ENCODE peak calls at places on chromosomes 1 and 21, in six cellular contexts. S, V, P, A, K and O are unnamed samples.

GRCh38 chr21:40631201-40631600 is 215.8 kb downstream of the DSCAM start:
- DNase-seq in S (no peak), V (no peak), P (no peak), A (no peak), K (no peak), O (no peak)

GRCh38 chr1:154953611-154954038 is 2.3 kb downstream of the PBXIP1 start:
- DNase-seq in S (no peak), V (no peak), P (no peak), A (no peak), K (no peak), O (no peak)

GRCh38 chr1:201215531-201216357 is 25.1 kb downstream of the IGFN1 start:
- DNase-seq in S (no peak), V (no peak), P (no peak), A (no peak), K (no peak), O (no peak)

GRCh38 chr1:82923957-82924356 is 1075.0 kb downstream of the TTLL7 start:
- DNase-seq in S (no peak), V (no peak), P (no peak), A (no peak), K (no peak), O (no peak)

GRCh38 chr1:30662291-30662840 is 61.0 kb downstream of the MATN1 start:
- DNase-seq in S (no peak), V (no peak), P (no peak), A (no peak), K (no peak), O (no peak)

GRCh38 chr21:46594276-46594675 is 10.6 kb downstream of the S100B start:
- DNase-seq in S (no peak), V (no peak), P (no peak), A (no peak), K (no peak), O (no peak)

GRCh38 chr1:112882271-112882744 is 73.7 kb downstream of the SLC16A1 start:
- DNase-seq in S (no peak), V (no peak), P (no peak), A (no peak), K (peak; percentile 23), O (no peak)

GRCh38 chr1:5338466-5338865 is 653.8 kb downstream of the NPHP4 start:
- DNase-seq in S (no peak), V (no peak), P (no peak), A (no peak), K (no peak), O (no peak)

GRCh38 chr1:58779837-58780585 is 3.8 kb downstream of the JUN start:
- DNase-seq in S (peak; percentile 76), V (no peak), P (peak; percentile 47), A (no peak), K (no peak), O (peak; percentile 72)

GRCh38 chr1:184296466-184297243 is 90.2 kb upstream of the C1orf21 start:
- DNase-seq in S (peak; percentile 57), V (no peak), P (peak; percentile 78), A (no peak), K (no peak), O (peak; percentile 84)

GRCh38 chr1:181043025-181043880 is 9.5 kb downstream of the MR1 start:
- DNase-seq in S (no peak), V (no peak), P (peak; percentile 82), A (no peak), K (no peak), O (no peak)

GRCh38 chr1:103063911-103064310 is 44.4 kb downstream of the COL11A1 start:
- DNase-seq in S (no peak), V (no peak), P (no peak), A (no peak), K (no peak), O (no peak)

GRCh38 chr1:167529829-167530474 is 11.6 kb upstream of the CD247 start:
- DNase-seq in S (no peak), V (no peak), P (no peak), A (no peak), K (peak; percentile 30), O (no peak)

GRCh38 chr1:177181631-177182291 is 11.0 kb downstream of the BRINP2 start:
- DNase-seq in S (peak; percentile 38), V (peak; percentile 50), P (peak; percentile 48), A (peak; percentile 85), K (peak; percentile 88), O (peak; percentile 62)

GRCh38 chr1:151815716-151816327 is 10.6 kb upstream of the LINGO4 start:
- DNase-seq in S (no peak), V (no peak), P (no peak), A (no peak), K (no peak), O (no peak)

GRCh38 chr1:155324717-155325595 is 4.3 kb downstream of the RUSC1 start:
- DNase-seq in S (peak; percentile 47), V (no peak), P (peak; percentile 77), A (peak; percentile 79), K (peak; percentile 78), O (peak; percentile 65)

GRCh38 chr1:41977329-41977728 is 58.6 kb upstream of the HIVEP3 start:
- DNase-seq in S (no peak), V (no peak), P (no peak), A (no peak), K (no peak), O (no peak)

GRCh38 chr1:241706967-241707366 is 54.9 kb downstream of the WDR64 start:
- DNase-seq in S (no peak), V (peak; percentile 32), P (no peak), A (no peak), K (no peak), O (no peak)

GRCh38 chr1:176029155-176029554 is 177.9 kb downstream of the COP1 start:
- DNase-seq in S (no peak), V (no peak), P (no peak), A (no peak), K (no peak), O (no peak)

GRCh38 chr1:199931666-199932377 is 95.7 kb upstream of the NR5A2 start:
- DNase-seq in S (no peak), V (peak; percentile 52), P (peak; percentile 36), A (peak; percentile 36), K (no peak), O (no peak)

GRCh38 chr1:46179138-46180081 is 3.1 kb upstream of the P3R3URF start:
- DNase-seq in S (peak; percentile 85), V (peak; percentile 78), P (peak; percentile 87), A (peak; percentile 91), K (peak; percentile 92), O (peak; percentile 87)

GRCh38 chr21:38839683-38840286 is 34.1 kb downstream of the ETS2 start:
- DNase-seq in S (no peak), V (no peak), P (peak; percentile 43), A (no peak), K (no peak), O (no peak)

GRCh38 chr21:45403133-45403824 is 1.7 kb upstream of the COL18A1 start:
- DNase-seq in S (no peak), V (no peak), P (no peak), A (no peak), K (no peak), O (no peak)

GRCh38 chr1:4131734-4132133 is 231.7 kb upstream of the C1orf174 start:
- DNase-seq in S (no peak), V (no peak), P (no peak), A (no peak), K (no peak), O (no peak)

GRCh38 chr1:225735252-225736149 is 42.1 kb upstream of the SRP9 start:
- DNase-seq in S (peak; percentile 49), V (peak; percentile 64), P (peak; percentile 76), A (no peak), K (peak; percentile 53), O (peak; percentile 74)

GRCh38 chr1:200625381-200625824 is 4.9 kb upstream of the KIF14 start:
- DNase-seq in S (no peak), V (no peak), P (no peak), A (no peak), K (no peak), O (no peak)

GRCh38 chr1:224080082-224080774 is 33.7 kb upstream of the FBXO28 start:
- DNase-seq in S (peak; percentile 19), V (no peak), P (no peak), A (no peak), K (no peak), O (no peak)

GRCh38 chr1:36594041-36594440 is 111.3 kb upstream of the CSF3R start:
- DNase-seq in S (no peak), V (no peak), P (no peak), A (no peak), K (no peak), O (no peak)

GRCh38 chr1:84365225-84366221 is 32.8 kb upstream of the DNASE2B start:
- DNase-seq in S (no peak), V (peak; percentile 95), P (peak; percentile 25), A (peak; percentile 33), K (no peak), O (no peak)
- TF ChIP-seq POLR2AphosphoS5 in S (no peak), V (no peak), P (peak; percentile 39), A (no peak), K (peak; percentile 84), O (no peak)

DNA sequence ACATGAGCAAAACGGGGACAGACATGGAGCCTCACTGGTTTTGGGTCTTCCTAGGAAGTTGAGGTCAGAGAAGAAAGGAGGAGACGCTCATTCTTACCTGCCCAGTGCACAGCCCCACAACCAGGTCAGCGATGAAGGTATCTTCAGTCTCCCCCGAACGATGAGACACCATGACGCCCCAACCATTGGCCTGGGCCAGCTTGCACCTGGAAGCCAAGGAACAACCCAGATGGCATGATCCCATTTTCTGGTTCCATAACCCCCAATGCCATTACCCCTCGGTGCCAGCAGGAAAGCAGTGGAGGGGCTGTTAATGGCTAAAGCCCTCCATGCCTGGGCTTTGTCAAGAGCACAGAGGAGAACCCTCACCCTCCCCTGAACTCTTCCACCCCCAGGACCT is 15.3 kb downstream of the ENO1 start:
- DNase-seq in S (no peak), V (no peak), P (no peak), A (no peak), K (no peak), O (no peak)
- TF ChIP-seq POLR2AphosphoS5 in S (no peak), V (no peak), P (no peak), A (peak; percentile 46), K (no peak), O (no peak)

GRCh38 chr1:25807480-25808390 is 7.7 kb downstream of the SELENON start:
- DNase-seq in S (no peak), V (no peak), P (no peak), A (no peak), K (no peak), O (no peak)
- TF ChIP-seq POLR2AphosphoS5 in S (no peak), V (no peak), P (no peak), A (no peak), K (no peak), O (no peak)

DNA sequence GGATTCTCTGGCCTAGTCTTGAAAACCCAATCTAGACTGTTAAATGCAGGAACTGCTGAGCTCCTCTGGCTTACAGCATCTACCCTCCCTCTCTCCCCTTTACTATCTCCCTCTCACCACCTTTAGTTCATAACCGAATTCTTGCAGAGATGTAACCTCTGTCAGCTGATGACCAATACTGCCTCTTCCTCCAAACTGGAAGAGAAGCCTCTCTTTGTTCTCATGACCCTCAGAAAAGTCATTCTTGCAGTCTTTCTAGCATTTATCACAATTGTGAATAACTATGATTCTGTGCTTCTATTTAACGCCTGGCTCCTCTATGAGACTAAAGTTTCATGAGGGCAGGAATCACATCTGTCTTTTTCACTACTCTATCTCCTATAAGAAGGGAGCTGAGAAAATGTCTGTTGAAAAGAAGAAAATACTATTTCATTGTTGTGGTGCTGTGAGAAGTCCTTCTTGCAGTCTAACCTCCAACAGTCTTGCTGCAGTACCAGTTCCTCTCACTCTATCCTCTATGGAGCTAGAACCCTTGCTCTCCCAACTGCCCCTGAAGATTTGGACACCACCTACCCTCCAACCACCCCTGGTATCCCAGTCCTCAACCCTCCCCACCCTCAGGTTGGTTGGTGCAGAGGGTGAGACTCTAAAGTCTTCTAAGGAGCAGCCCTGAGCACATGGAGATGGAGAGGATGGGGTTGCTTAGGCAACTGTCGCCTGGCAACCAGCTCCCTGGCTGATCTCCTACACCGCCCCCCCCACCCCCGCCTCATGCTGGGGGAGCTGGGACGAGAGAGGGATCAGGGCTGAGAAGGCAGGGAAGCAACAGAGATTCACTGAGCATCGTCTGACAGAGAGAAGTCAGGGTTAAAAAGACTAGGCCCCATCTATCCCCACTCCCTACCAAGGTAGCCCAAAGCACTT is 13.9 kb downstream of the MEF2D start:
- DNase-seq in S (no peak), V (no peak), P (no peak), A (peak; percentile 72), K (peak; percentile 65), O (no peak)
- TF ChIP-seq POLR2AphosphoS5 in S (no peak), V (no peak), P (no peak), A (no peak), K (no peak), O (no peak)